ENCODE peak calls at places on chromosomes 16 and 17, in four cellular contexts. L is heart left ventricle; R is CD8-positive, alpha-beta T cell; Q is tibial nerve. E is an unnamed sample. For H3K4me1, the result is how much of the 10 kb centered on the place peaks cover.

GRCh38 chr17:863880-864279 is 81.7 kb downstream of the MRM3 start:
- DNase-seq in L (no peak), R (no peak), Q (no peak), E (no peak)

GRCh38 chr16:1918890-1919679 is 870 bp upstream of the HS3ST6 start:
- DNase-seq in L (no peak), R (no peak), Q (no peak), E (no peak)

GRCh38 chr17:74055508-74056160 is 147.8 kb upstream of the RPL38 start:
- DNase-seq in L (no peak), Q (no peak), R (no peak), E (no peak)

GRCh38 chr16:59148756-59149155 is 414.6 kb upstream of the GOT2 start:
- DNase-seq in R (no peak), L (no peak), Q (no peak), E (no peak)

GRCh38 chr17:51079049-51079448 is 41.6 kb downstream of the SPAG9 start:
- DNase-seq in Q (no peak), R (no peak), L (no peak), E (no peak)

GRCh38 chr16:67406111-67406593 is 10.1 kb downstream of the ZDHHC1 start:
- DNase-seq in R (no peak), Q (no peak), L (peak), E (no peak)

GRCh38 chr17:27386206-27387075 is 69.8 kb upstream of the KSR1 start:
- DNase-seq in R (no peak), L (no peak), Q (no peak), E (no peak)

GRCh38 chr17:3043737-3044365 is 19.6 kb downstream of the OR1D5 start:
- DNase-seq in R (no peak), Q (no peak), L (no peak), E (peak)

GRCh38 chr17:73973881-73974409 is 229.5 kb upstream of the RPL38 start:
- DNase-seq in L (peak), Q (no peak), R (no peak), E (no peak)

GRCh38 chr17:77420804-77421634 is 280.2 kb downstream of the SEC14L1 start:
- DNase-seq in R (peak), Q (no peak), L (peak), E (no peak)

GRCh38 chr17:10156579-10157488 is 41.6 kb downstream of the GAS7 start:
- DNase-seq in R (no peak), L (peak), Q (peak), E (peak)

GRCh38 chr16:30957456-30958163 is at the start of gene SETD1A:
- DNase-seq in Q (peak), R (peak), L (peak), E (peak)

GRCh38 chr17:17855334-17855725 is 18.5 kb upstream of the SREBF1 start:
- DNase-seq in Q (no peak), L (no peak), R (no peak), E (no peak)
- H3K27ac ChIP-seq in Q (peak), L (no peak), R (no peak), E (no peak)

GRCh38 chr17:57539528-57540301 is 205.4 kb downstream of the CCDC182 start:
- DNase-seq in R (no peak), L (no peak), Q (no peak), E (no peak)
- H3K4me1 ChIP-seq in R (under half), L (half or more), Q (under half), E (under half)

GRCh38 chr16:2970563-2970962 is 1.4 kb downstream of the PAQR4 start:
- DNase-seq in L (no peak), R (no peak), Q (no peak), E (no peak)
- H3K4me3 ChIP-seq in L (peak), R (no peak), Q (peak), E (peak)

GRCh38 chr16:89572478-89573205 is 2.9 kb upstream of the CPNE7 start:
- DNase-seq in L (no peak), R (no peak), Q (no peak), E (no peak)
- H3K27ac ChIP-seq in L (no peak), R (no peak), Q (no peak), E (no peak)

GRCh38 chr17:78991017-78991783 is 11.5 kb upstream of the LGALS3BP start:
- DNase-seq in L (peak), Q (peak), R (no peak), E (peak)
- H3K4me1 ChIP-seq in L (under half), Q (under half), R (under half), E (under half)

GRCh38 chr17:45426561-45426960 is 6.1 kb downstream of the ARHGAP27 start:
- DNase-seq in L (no peak), R (no peak), Q (no peak), E (no peak)

GRCh38 chr17:45425125-45425983 is 7.3 kb downstream of the ARHGAP27 start:
- DNase-seq in L (peak), Q (no peak), R (no peak), E (peak)

GRCh38 chr17:45427181-45427835 is 5.4 kb downstream of the ARHGAP27 start:
- DNase-seq in L (peak), Q (no peak), R (no peak), E (peak)

GRCh38 chr17:45424769-45425124 is 7.9 kb downstream of the ARHGAP27 start:
- DNase-seq in L (no peak), Q (no peak), R (no peak), E (no peak)

DNA sequence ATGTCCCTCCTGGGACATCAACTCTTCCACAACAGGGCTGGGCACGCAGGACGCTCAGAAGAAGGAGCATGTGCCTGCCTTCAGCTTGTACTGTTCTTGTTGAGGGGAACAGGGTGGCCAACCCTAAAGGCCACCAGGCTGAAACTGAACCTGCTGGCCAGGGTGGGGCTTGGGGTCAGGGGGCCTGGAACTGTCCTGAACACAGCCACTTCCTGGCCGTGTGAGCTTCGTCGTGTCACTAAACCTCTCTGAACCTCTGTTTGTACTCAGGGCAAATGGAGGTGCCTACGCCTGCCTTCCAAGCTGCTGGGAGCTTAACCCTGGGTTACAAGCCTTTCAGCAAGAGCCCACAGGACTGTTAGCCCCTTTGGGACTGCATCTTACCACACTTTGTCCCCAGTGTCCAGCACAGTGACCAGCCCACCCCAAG is 6.7 kb downstream of the ARHGAP27 start:
- DNase-seq in L (no peak), R (no peak), Q (no peak), E (no peak)
- H3K4me3 ChIP-seq in L (no peak), R (no peak), Q (no peak), E (no peak)

GRCh38 chr17:61420128-61420527 is 20.5 kb downstream of the TBX2 start:
- DNase-seq in L (no peak), Q (no peak), R (no peak), E (no peak)

GRCh38 chr17:61418433-61418832 is 18.8 kb downstream of the TBX2 start:
- DNase-seq in L (no peak), Q (no peak), R (no peak), E (no peak)

GRCh38 chr17:61421460-61421859 is 21.8 kb downstream of the TBX2 start:
- DNase-seq in L (no peak), R (no peak), Q (no peak), E (no peak)

GRCh38 chr17:61420745-61421398 is 21.2 kb downstream of the TBX2 start:
- DNase-seq in R (no peak), Q (no peak), L (no peak), E (no peak)

DNA sequence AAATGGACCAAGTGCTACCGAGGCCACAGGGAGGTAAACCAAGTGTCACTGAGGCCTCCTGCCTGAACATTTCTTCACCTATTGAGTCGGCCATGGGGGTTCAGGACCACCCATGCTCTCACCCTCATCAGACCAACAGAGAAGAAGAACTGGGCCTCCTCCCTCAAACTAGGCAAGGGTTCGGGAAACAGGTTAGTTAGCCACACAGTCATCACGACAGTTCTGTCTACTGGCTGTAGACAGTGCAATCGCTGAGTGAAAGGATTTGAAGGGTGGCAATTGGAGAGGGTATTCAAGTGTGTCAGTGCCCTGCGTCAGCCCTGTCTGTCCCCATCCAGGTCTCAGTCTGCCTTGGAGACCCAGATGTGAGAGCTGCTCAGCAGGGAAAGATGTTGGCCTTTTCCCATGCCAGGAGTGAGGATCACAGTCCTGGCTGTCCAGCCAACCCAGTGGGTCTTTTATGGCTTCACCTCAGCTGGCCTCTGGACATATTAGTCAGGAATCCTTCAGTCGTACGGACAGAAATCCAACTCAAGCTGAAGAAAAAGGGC is 19.9 kb downstream of the TBX2 start:
- DNase-seq in R (no peak), L (no peak), Q (no peak), E (no peak)
- H3K27ac ChIP-seq in R (no peak), L (no peak), Q (no peak), E (no peak)

GRCh38 chr16:11097782-11098167 is 153.4 kb downstream of the CLEC16A start:
- DNase-seq in Q (no peak), R (no peak), L (no peak), E (no peak)

GRCh38 chr16:11100239-11100750 is 155.7 kb downstream of the SOCS1 start:
- DNase-seq in Q (peak), L (peak), R (no peak), E (no peak)

GRCh38 chr16:11097094-11097781 is 152.9 kb downstream of the CLEC16A start:
- DNase-seq in L (no peak), Q (no peak), R (no peak), E (no peak)

GRCh38 chr16:11099672-11100195 is 155.4 kb downstream of the CLEC16A start:
- DNase-seq in L (no peak), Q (no peak), R (no peak), E (no peak)

GRCh38 chr16:11098601-11099377 is 154.4 kb downstream of the CLEC16A start:
- DNase-seq in L (no peak), R (no peak), Q (no peak), E (no peak)
- H3K4me1 ChIP-seq in L (under half), R (under half), Q (under half), E (under half)

GRCh38 chr16:51147776-51148673 is 3.0 kb downstream of the SALL1 start:
- DNase-seq in R (no peak), Q (no peak), L (no peak), E (no peak)

GRCh38 chr16:51149721-51150158 is 1.3 kb downstream of the SALL1 start:
- DNase-seq in L (no peak), Q (no peak), R (no peak), E (no peak)

GRCh38 chr16:51150159-51150893 is 744 bp downstream of the SALL1 start:
- DNase-seq in L (no peak), R (no peak), Q (no peak), E (no peak)

GRCh38 chr16:51148674-51149228 is 2.3 kb downstream of the SALL1 start:
- DNase-seq in L (no peak), R (no peak), Q (no peak), E (no peak)

GRCh38 chr16:51149251-51149661 is 1.8 kb downstream of the SALL1 start:
- DNase-seq in L (no peak), R (no peak), Q (no peak), E (no peak)
- H3K4me3 ChIP-seq in L (no peak), R (no peak), Q (no peak), E (no peak)

E was measured in left lung.